ENCODE peak calls at places on chromosomes 6 and 20, in four cellular contexts. S is tibial nerve, B is uterus, T is BE2C. A is an unnamed sample.

GRCh38 chr6:127844529-127844928 is 56.3 kb downstream of the THEMIS start:
- DNase-seq in B (no peak), S (no peak), T (no peak), A (no peak)

GRCh38 chr6:148678682-148679081 is 68.1 kb upstream of the UST start:
- DNase-seq in B (no peak), S (no peak), T (no peak), A (no peak)

GRCh38 chr6:6599468-6599873 is 11.0 kb downstream of the LY86 start:
- DNase-seq in T (no peak), S (peak; percentile 34), B (no peak), A (no peak)

GRCh38 chr20:32559753-32560380 is 25.3 kb downstream of the NOL4L start:
- DNase-seq in S (no peak), B (no peak), T (peak; percentile 69), A (no peak)

GRCh38 chr20:32980131-32980941 is 23.9 kb downstream of the SUN5 start:
- DNase-seq in T (peak; percentile 71), B (no peak), S (peak; percentile 9), A (no peak)

GRCh38 chr6:136510782-136511181 is 39.4 kb downstream of the MAP7 start:
- DNase-seq in S (no peak), B (no peak), T (no peak), A (no peak)

GRCh38 chr6:5583528-5583927 is 322.2 kb downstream of the FARS2 start:
- DNase-seq in B (no peak), T (no peak), S (no peak), A (no peak)

GRCh38 chr20:61830241-61830930 is 235.3 kb downstream of the TAF4 start:
- DNase-seq in B (no peak), S (no peak), T (no peak), A (no peak)

GRCh38 chr20:555933-556332 is 12.3 kb upstream of the CSNK2A1 start:
- DNase-seq in S (no peak), B (no peak), T (peak; percentile 8), A (no peak)

GRCh38 chr6:159680104-159680503 is 12.9 kb downstream of the SOD2 start:
- DNase-seq in T (no peak), S (no peak), B (no peak), A (no peak)

GRCh38 chr20:17377222-17377621 is 150.4 kb downstream of the PCSK2 start:
- DNase-seq in T (no peak), B (no peak), S (no peak), A (no peak)

GRCh38 chr20:3307695-3308094 is 68.7 kb upstream of the SLC4A11 start:
- DNase-seq in B (no peak), T (no peak), S (no peak), A (no peak)

GRCh38 chr6:97497713-97498331 is 214.8 kb upstream of the MMS22L start:
- DNase-seq in S (peak; percentile 55), B (peak; percentile 19), T (peak; percentile 63), A (peak; percentile 89)

GRCh38 chr6:36769161-36769675 is 70.0 kb downstream of the CPNE5 start:
- DNase-seq in B (no peak), T (peak; percentile 31), S (no peak), A (no peak)
- H3K4me3 ChIP-seq in B (no peak overlapping the region), T (no peak overlapping the region), S (no peak overlapping the region), A (no peak overlapping the region)

GRCh38 chr6:145733207-145733606 is 2.1 kb downstream of the EPM2A start:
- DNase-seq in B (no peak), S (no peak), T (no peak), A (no peak)
- H3K4me3 ChIP-seq in B (no peak overlapping the region), S (no peak overlapping the region), T (no peak overlapping the region), A (no peak overlapping the region)

GRCh38 chr6:13454286-13455221 is 32.8 kb downstream of the GFOD1 start:
- DNase-seq in S (peak; percentile 51), T (no peak), B (peak; percentile 46), A (peak; percentile 71)
- H3K4me3 ChIP-seq in S (no peak overlapping the region), T (no peak overlapping the region), B (no peak overlapping the region), A (no peak overlapping the region)

DNA sequence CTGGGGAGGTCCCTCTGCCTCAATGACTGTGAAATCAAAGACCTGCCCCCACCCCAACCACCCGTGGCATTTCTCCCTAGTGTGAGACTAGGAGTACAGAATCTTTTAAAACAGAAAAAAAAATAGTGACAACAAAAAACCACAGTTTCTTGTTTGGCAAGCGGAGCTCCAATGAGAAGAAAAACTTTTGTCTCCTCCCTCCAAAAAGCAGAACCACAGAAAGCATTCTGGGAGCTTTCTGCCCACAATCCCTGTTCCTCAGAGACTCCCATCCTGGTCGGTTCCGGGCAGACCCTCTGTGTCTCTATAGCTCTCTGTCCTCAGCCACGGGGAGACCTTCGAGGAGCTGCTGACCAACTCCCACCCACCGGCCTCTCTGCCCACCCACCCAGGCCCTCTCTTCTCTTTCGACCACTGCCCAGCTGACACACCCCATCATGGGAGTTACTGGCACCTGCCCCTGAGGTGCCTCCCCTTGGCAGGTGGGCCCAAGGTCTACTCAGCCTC is 4.9 kb downstream of the PREX1 start:
- DNase-seq in B (no peak), S (no peak), T (no peak), A (no peak)
- H3K4me3 ChIP-seq in B (no peak overlapping the region), S (no peak overlapping the region), T (no peak overlapping the region), A (no peak overlapping the region)

GRCh38 chr20:20363449-20364015 is 4.4 kb upstream of the INSM1 start:
- DNase-seq in B (no peak), S (no peak), T (no peak), A (no peak)
- H3K4me3 ChIP-seq in B (no peak overlapping the region), S (no peak overlapping the region), T (no peak overlapping the region), A (no peak overlapping the region)

GRCh38 chr6:28005124-28005662 is 48.2 kb downstream of the OR2B6 start:
- DNase-seq in B (no peak), T (no peak), S (no peak), A (no peak)

GRCh38 chr6:28003059-28003458 is 46.0 kb downstream of the OR2B6 start:
- DNase-seq in S (no peak), T (no peak), B (no peak), A (no peak)

GRCh38 chr6:28005975-28006374 is 48.9 kb downstream of the OR2B6 start:
- DNase-seq in B (no peak), S (no peak), T (no peak), A (no peak)

GRCh38 chr6:28003661-28004060 is 46.6 kb downstream of the OR2B6 start:
- DNase-seq in T (no peak), S (no peak), B (no peak), A (no peak)

DNA sequence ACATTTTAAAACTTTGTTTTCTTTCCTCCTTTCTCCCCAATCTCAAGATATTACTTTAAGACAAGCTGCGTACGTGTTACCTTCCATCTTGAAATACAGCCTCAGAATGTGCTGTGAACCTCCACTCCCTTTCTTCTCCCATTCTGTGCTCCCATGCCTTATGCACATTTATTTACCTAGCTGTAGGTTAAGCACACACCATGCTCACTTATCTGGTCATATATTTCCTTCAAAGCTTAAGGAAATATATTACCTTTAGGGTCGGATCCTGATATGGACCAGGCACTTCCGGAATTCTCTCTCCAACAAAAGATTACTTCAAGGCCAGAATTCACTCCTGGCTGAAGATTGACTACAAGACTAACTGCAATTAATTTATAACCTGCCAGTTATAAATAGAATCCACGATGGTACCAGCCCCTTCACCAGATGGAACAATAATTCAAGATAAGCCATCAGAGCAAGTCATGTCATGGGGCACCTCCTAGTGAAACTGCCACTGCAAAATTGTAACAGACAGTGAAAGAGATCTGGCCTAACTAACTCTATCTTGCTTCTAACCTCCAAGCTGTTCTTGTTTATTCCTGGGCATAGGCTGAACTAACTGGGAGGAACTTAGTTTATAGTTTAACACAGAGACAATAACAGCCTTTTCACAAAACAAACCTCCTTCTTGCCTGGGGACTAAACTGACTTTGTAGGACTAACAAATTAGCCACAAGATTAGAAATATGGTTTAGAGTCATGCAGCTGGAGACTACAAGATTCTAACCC is 47.5 kb downstream of the OR2B6 start:
- DNase-seq in T (no peak), B (no peak), S (no peak), A (no peak)
- H3K4me3 ChIP-seq in T (no peak overlapping the region), B (no peak overlapping the region), S (no peak overlapping the region), A (no peak overlapping the region)

DNA sequence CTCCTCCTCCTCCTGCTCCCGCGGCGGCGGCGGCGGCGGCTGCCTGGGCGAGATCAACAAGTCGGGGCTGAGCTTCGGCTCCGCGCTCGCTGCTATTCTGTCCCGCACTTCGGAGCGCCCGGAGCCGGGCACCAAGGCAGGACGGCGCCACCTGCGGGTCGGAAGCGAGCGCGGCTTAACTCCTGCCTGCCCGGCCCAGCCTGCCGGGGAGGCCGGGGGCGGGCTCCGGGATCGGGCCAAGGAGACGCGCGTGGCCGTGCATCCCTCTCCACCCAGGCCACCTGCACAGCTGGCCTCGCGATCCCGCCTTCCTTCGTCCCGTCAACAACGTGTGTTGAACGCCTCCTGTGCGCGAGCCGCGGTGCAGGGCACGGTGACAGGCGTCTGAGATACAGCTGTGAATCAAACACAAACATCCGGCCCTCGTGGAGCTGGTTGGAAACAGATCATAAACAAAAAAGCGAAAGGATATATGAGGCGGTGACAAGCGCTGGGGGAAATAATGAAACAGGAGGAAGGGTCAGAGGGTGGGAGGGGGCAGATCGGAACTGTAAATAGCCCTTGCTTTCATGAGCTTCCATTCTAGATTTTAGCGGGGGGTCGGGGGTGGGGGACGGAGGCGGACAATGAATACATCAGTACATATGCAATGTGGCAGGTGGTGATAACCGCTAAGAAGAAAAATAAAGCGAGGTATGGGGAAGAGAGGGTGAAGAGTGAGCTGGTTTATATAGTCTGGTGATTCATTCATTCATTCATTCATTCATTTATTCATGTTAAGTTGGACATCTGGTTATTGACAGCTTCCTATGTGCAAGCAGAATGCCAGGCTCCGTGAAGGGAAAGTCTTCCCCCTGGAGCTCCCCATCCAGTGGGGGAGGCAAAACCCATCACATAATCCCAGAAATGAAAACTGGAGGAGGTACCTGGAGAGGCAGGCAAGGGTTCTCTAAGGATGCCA is 2.0 kb upstream of the KCNB1 start:
- DNase-seq in T (peak; percentile 96), B (peak; percentile 79), S (peak; percentile 67), A (peak; percentile 51)
- H3K4me3 ChIP-seq in T (peak overlapping the region; percentile 82), B (peak overlapping the region; percentile 26), S (peak overlapping the region; percentile 32), A (no peak overlapping the region)